ENCODE peak calls at places on chromosomes 2 and 18, in ten cellular contexts. I is NCI-H1694; W is HS-5; U is brain microvascular endothelial cell; H is anterior cingulate cortex; V is NCI-H1436; Y is stimulated activated CD4-positive, alpha-beta T cell treated with anti-CD3 and anti-CD28 coated beads, Interleukin-4, amount 100 ng/mL, for 24 hours; D is endothelial cell; C is SHP77 treated with DMSO at 0.1 percent for 48 hours; P is stimulated activated CD8-positive, alpha-beta memory T cell treated with anti-CD3 and anti-CD28 coated beads, Interleukin-7, amount 100 ng/mL, for 1 hour. K is an unnamed sample.

GRCh38 chr18:54983041-54983686 is 23.9 kb upstream of the CCDC68 start:
- DNase-seq in C (peak; percentile 17), I (peak; percentile 42), P (no peak), H (peak; percentile 5), Y (no peak), U (peak; percentile 66), W (peak; percentile 22), V (peak; percentile 2), D (no peak), K (peak; percentile 18)

GRCh38 chr2:240140511-240140910 is at the start of gene OTOS:
- DNase-seq in C (no peak), W (no peak), D (no peak), U (no peak), H (no peak), V (no peak), Y (no peak), I (no peak), P (no peak), K (no peak)

GRCh38 chr2:221402072-221402471 is 170.0 kb downstream of the EPHA4 start:
- DNase-seq in D (no peak), Y (no peak), U (peak; percentile 53), V (no peak), I (no peak), H (no peak), P (no peak), C (no peak), W (no peak), K (peak; percentile 5)

GRCh38 chr2:217800433-217801114 is 202.2 kb downstream of the TNS1 start:
- DNase-seq in I (no peak), C (no peak), V (no peak), D (no peak), W (no peak), P (no peak), Y (no peak), U (no peak), H (no peak), K (no peak)

GRCh38 chr2:111662771-111663470 is 221.1 kb downstream of the ANAPC1 start:
- DNase-seq in P (no peak), W (no peak), H (no peak), Y (peak; percentile 60), V (no peak), I (no peak), D (no peak), C (no peak), U (peak; percentile 11), K (no peak)

GRCh38 chr2:96207778-96208143 is 866 bp downstream of the STARD7 start:
- DNase-seq in D (no peak), P (no peak), U (no peak), C (no peak), W (no peak), V (no peak), H (no peak), I (no peak), Y (peak; percentile 28), K (no peak)

GRCh38 chr2:61771904-61772845 is 81.7 kb downstream of the FAM161A start:
- DNase-seq in U (no peak), V (no peak), W (no peak), H (no peak), D (no peak), C (no peak), Y (no peak), I (no peak), P (no peak), K (no peak)

GRCh38 chr2:64622443-64623231 is 31.1 kb downstream of the SERTAD2 start:
- DNase-seq in D (no peak), V (no peak), W (no peak), H (peak; percentile 23), U (peak; percentile 48), P (no peak), I (no peak), Y (no peak), C (no peak), K (no peak)

GRCh38 chr18:50802133-50802532 is 17.7 kb downstream of the MRO start:
- DNase-seq in V (no peak), C (no peak), P (no peak), U (no peak), Y (no peak), W (no peak), H (no peak), I (no peak), D (no peak), K (no peak)

K was measured in foreskin keratinocyte.